ENCODE peak calls at places on chromosomes 13 and 19, in seven cellular contexts. I is uterus, Y is heart left ventricle, R is A673, Q is psoas muscle, W is AG04450, C is endodermal cell. G is an unnamed sample.

GRCh38 chr13:70249332-70250064 is 141.2 kb upstream of the KLHL1 start:
- DNase-seq in R (no peak), C (peak), W (no peak), Q (no peak), Y (no peak), I (no peak), G (no peak)

GRCh38 chr13:100657881-100658315 is 16.7 kb downstream of the TMTC4 start:
- DNase-seq in Q (no peak), R (no peak), I (no peak), C (peak), W (no peak), Y (no peak), G (no peak)

GRCh38 chr19:1183543-1184172 is 9.6 kb upstream of the SBNO2 start:
- DNase-seq in Q (no peak), Y (no peak), I (no peak), R (no peak), W (no peak), C (peak), G (no peak)

GRCh38 chr19:12689012-12689411 is 1.2 kb downstream of the GNG14 start:
- DNase-seq in C (no peak), R (no peak), I (no peak), Y (no peak), Q (no peak), W (no peak), G (no peak)

GRCh38 chr13:87677043-87677333 is 5.8 kb downstream of the SLITRK5 start:
- DNase-seq in I (no peak), R (no peak), Y (no peak), W (no peak), C (no peak), Q (no peak), G (no peak)

GRCh38 chr13:21171420-21171819 is 4.9 kb downstream of the SKA3 start:
- DNase-seq in Q (no peak), R (no peak), C (no peak), I (no peak), W (no peak), Y (no peak), G (no peak)

GRCh38 chr19:18658366-18658855 is 21.6 kb downstream of the KLHL26 start:
- DNase-seq in C (peak), W (no peak), R (no peak), I (no peak), Q (no peak), Y (no peak), G (no peak)

GRCh38 chr13:46530084-46530935 is 22.7 kb upstream of the LRCH1 start:
- DNase-seq in W (no peak), Y (no peak), R (peak), C (no peak), Q (no peak), I (no peak), G (peak)

GRCh38 chr19:5915782-5916165 is 1.7 kb downstream of the CAPS start:
- DNase-seq in R (no peak), I (no peak), Q (no peak), Y (no peak), C (no peak), W (no peak), G (no peak)

GRCh38 chr13:71079638-71080037 is 787.4 kb downstream of the DACH1 start:
- DNase-seq in C (no peak), W (no peak), Y (no peak), I (no peak), R (no peak), Q (no peak), G (no peak)

GRCh38 chr19:50994129-50994528 is 7.3 kb downstream of the KLK8 start:
- DNase-seq in C (peak), Y (no peak), R (peak), Q (no peak), W (no peak), I (no peak), G (no peak)

GRCh38 chr13:97257800-97258799 is 36.0 kb downstream of the MBNL2 start:
- DNase-seq in R (peak), W (no peak), C (peak), I (peak), Q (peak), Y (peak), G (peak)

GRCh38 chr13:91212229-91212628 is 135.3 kb upstream of the MIR17HG start:
- DNase-seq in R (no peak), Y (no peak), Q (no peak), I (no peak), C (no peak), W (no peak), G (no peak)

GRCh38 chr13:27088619-27089018 is 83.0 kb downstream of the USP12 start:
- DNase-seq in I (no peak), W (no peak), R (no peak), Q (no peak), Y (no peak), C (no peak), G (no peak)

GRCh38 chr13:96982672-96983071 is 11.6 kb downstream of the OXGR1 start:
- DNase-seq in Q (no peak), W (no peak), I (no peak), R (no peak), C (no peak), Y (no peak), G (no peak)

GRCh38 chr19:2494447-2495129 is 18.7 kb downstream of the GADD45B start:
- DNase-seq in C (no peak), Y (peak), Q (peak), I (peak), R (peak), W (no peak), G (no peak)

GRCh38 chr13:47216176-47216822 is 319.4 kb upstream of the HTR2A start:
- DNase-seq in W (peak), Y (no peak), I (no peak), Q (no peak), C (no peak), R (no peak), G (no peak)

GRCh38 chr19:5515737-5516136 is 52.0 kb downstream of the TINCR start:
- DNase-seq in Q (no peak), W (no peak), C (peak), I (no peak), Y (no peak), R (no peak), G (no peak)

GRCh38 chr13:78060966-78061365 is 142.3 kb upstream of the EDNRB start:
- DNase-seq in C (no peak), Y (no peak), I (no peak), Q (no peak), W (no peak), R (no peak), G (no peak)

GRCh38 chr13:84834201-84834600 is 951.9 kb upstream of the SLITRK1 start:
- DNase-seq in Y (no peak), W (no peak), I (no peak), Q (no peak), R (no peak), C (no peak), G (no peak)

GRCh38 chr19:18153555-18154134 is 682 bp downstream of the PIK3R2 start:
- DNase-seq in W (no peak), Q (peak), I (no peak), R (no peak), C (no peak), Y (peak), G (no peak)

GRCh38 chr19:51128227-51128626 is 3.5 kb downstream of the SIGLEC9 start:
- DNase-seq in W (no peak), R (no peak), Y (no peak), C (no peak), I (no peak), Q (no peak), G (no peak)

GRCh38 chr19:55690109-55690768 is 15.2 kb downstream of the EPN1 start:
- DNase-seq in R (no peak), Y (peak), I (no peak), Q (no peak), W (no peak), C (no peak), G (no peak)

GRCh38 chr19:13012690-13013608 is 17.7 kb downstream of the NFIX start:
- DNase-seq in C (peak), I (peak), R (peak), Y (peak), Q (peak), W (no peak), G (no peak)

GRCh38 chr19:18562086-18562485 is 4.4 kb downstream of the KXD1 start:
- DNase-seq in I (no peak), Q (peak), Y (peak), R (no peak), W (no peak), C (no peak), G (no peak)

GRCh38 chr13:91184244-91184926 is 163.1 kb upstream of the MIR17HG start:
- DNase-seq in C (no peak), Y (no peak), R (peak), Q (no peak), I (no peak), W (no peak), G (no peak)

GRCh38 chr13:111572956-111573355 is 252.5 kb downstream of the TEX29 start:
- DNase-seq in R (no peak), C (no peak), Q (no peak), Y (no peak), W (no peak), I (no peak), G (no peak)

GRCh38 chr13:35953537-35954206 is 177.5 kb downstream of the DCLK1 start:
- DNase-seq in R (peak), Q (peak), I (peak), Y (peak), W (peak), C (peak), G (peak)

DNA sequence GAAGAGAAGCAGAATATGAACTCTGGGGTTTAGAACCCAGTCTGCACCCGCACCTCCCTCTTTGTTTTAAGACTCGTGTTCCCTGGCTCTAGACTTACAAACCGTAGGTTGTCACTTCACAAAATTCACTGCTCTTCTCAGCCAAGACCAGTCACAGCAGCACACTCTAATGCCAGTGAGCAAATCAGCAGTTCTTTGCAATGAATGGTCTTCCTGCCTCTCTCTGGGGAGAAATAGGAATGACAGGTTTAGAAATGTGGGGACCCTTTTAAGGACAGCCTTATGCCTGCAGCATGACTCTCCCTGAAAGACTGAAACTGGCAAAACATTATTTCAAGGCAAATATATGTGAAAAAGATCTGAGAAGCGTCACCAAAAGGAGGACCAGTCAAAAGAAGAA is 156.9 kb downstream of the KCTD15 start:
- DNase-seq in Y (no peak), I (no peak), W (no peak), R (no peak), C (peak), Q (no peak), G (no peak)
- TF ChIP-seq CTCF in Y (no peak), I (no peak), W (no peak), R (no peak), C (no peak), Q (no peak), G (no peak)

GRCh38 chr13:113758651-113759524 is at the start of gene TMEM255B:
- DNase-seq in Y (peak), C (peak), R (peak), Q (peak), W (peak), I (peak), G (no peak)
- TF ChIP-seq CTCF in Y (peak), C (peak), R (no peak), Q (peak), W (no peak), I (no peak), G (no peak)

GRCh38 chr13:32031025-32031814 is at the start of gene FRY:
- DNase-seq in C (peak), R (peak), W (no peak), Q (peak), I (peak), Y (peak), G (no peak)
- TF ChIP-seq CTCF in C (peak), R (peak), W (peak), Q (peak), I (no peak), Y (no peak), G (peak)

GRCh38 chr13:24683833-24684599 is 3.8 kb downstream of the ATP12A start:
- DNase-seq in Q (peak), C (peak), R (peak), Y (peak), W (no peak), I (no peak), G (no peak)
- TF ChIP-seq CTCF in Q (peak), C (peak), R (peak), Y (peak), W (peak), I (no peak), G (peak)